ENCODE peak calls at places on chromosomes 1 and 21, in six cellular contexts. V is HCT116, W is tibial artery, R is upper lobe of left lung, A is transverse colon, F is AG10803. E is an unnamed sample.

GRCh38 chr21:31630062-31630711 is 29.3 kb upstream of the SOD1 start:
- DNase-seq in W (no peak), A (no peak), V (peak; percentile 75), R (no peak), F (peak; percentile 13), E (peak; percentile 66)

GRCh38 chr1:58841455-58841854 is 57.6 kb upstream of the JUN start:
- DNase-seq in R (no peak), A (peak; percentile 33), V (no peak), F (no peak), W (no peak), E (no peak)

GRCh38 chr1:16905856-16906702 is 10.3 kb downstream of the RNU1-2 start:
- DNase-seq in A (no peak), R (no peak), W (peak; percentile 64), F (peak; percentile 36), V (no peak), E (no peak)

GRCh38 chr21:42724226-42724920 is 71.0 kb downstream of the PDE9A start:
- DNase-seq in F (peak; percentile 83), R (no peak), W (no peak), V (peak; percentile 89), A (peak; percentile 84), E (no peak)

GRCh38 chr1:115185351-115185750 is 96.0 kb upstream of the TSPAN2 start:
- DNase-seq in A (no peak), R (no peak), V (no peak), W (peak; percentile 71), F (no peak), E (no peak)

GRCh38 chr1:109478806-109479205 is 4.9 kb upstream of the ATXN7L2 start:
- DNase-seq in W (no peak), F (no peak), A (peak; percentile 35), V (no peak), R (peak; percentile 62), E (no peak)

GRCh38 chr1:59543211-59543668 is 246.3 kb downstream of the FGGY start:
- DNase-seq in V (no peak), F (no peak), W (no peak), A (no peak), R (no peak), E (no peak)

GRCh38 chr21:42570841-42571387 is 57.3 kb downstream of the SLC37A1 start:
- DNase-seq in W (peak; percentile 60), A (peak; percentile 8), V (no peak), F (no peak), R (peak; percentile 73), E (peak; percentile 73)

GRCh38 chr21:33021150-33021549 is 4.6 kb upstream of the OLIG2 start:
- DNase-seq in R (no peak), W (no peak), A (no peak), F (no peak), V (no peak), E (no peak)

DNA sequence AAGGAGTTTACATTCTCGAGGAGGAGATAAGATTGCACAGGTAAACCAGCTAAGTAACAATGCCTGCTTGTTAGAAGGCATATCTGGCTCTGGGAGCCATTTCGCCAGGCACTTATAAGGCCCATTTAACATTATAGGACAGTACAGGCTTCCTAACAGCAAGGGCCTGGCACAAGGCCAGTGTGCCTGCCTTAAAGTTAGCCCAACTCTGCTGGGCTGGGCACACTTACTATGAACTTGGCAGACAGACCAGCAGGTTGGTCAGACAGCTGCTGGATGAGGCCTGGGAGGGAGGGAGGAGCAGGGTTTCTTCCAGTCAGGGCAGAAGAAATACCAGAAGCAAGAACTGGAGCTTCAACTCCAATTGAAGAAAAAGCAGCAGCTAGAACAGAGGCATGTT is 4.7 kb downstream of the CACHD1 start:
- DNase-seq in W (peak; percentile 68), R (no peak), A (peak; percentile 68), V (no peak), F (peak; percentile 30), E (peak; percentile 64)
- H3K4me3 ChIP-seq in W (no peak overlapping the region), R (no peak overlapping the region), A (no peak overlapping the region), V (no peak overlapping the region), F (no peak overlapping the region), E (no peak overlapping the region)

GRCh38 chr1:219099307-219099706 is 74.4 kb upstream of the LYPLAL1 start:
- DNase-seq in W (no peak), R (no peak), F (no peak), V (no peak), A (no peak), E (no peak)

GRCh38 chr1:219105893-219106292 is 67.8 kb upstream of the LYPLAL1 start:
- DNase-seq in R (no peak), W (no peak), A (no peak), F (no peak), V (no peak), E (no peak)

DNA sequence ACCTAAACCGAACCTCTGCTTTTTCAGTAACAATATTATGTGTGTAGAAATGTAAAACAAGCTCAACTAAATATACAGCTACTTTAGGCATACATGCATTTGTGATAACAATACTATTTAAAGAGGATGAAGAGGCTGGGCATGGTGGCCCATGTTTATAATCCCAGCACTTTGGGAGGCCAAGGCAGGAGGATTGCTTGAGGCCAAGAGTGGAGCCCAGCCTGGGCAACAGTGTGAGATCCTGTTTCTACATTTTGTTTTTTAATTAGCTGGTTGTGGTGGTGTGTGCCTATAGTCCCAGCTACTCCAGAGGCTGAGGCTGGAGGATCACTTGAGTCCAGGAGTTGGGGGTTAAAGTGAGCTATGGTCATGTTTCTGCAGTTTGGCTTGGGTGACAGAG is 73.6 kb upstream of the LYPLAL1 start:
- DNase-seq in R (no peak), A (no peak), V (no peak), W (no peak), F (no peak), E (no peak)
- H3K4me3 ChIP-seq in R (no peak overlapping the region), A (no peak overlapping the region), V (no peak overlapping the region), W (no peak overlapping the region), F (no peak overlapping the region), E (no peak overlapping the region)

GRCh38 chr1:49199564-49199963 is 422.9 kb upstream of the BEND5 start:
- DNase-seq in W (no peak), A (no peak), F (no peak), R (no peak), V (no peak), E (no peak)
- H3K4me3 ChIP-seq in W (no peak overlapping the region), A (no peak overlapping the region), F (no peak overlapping the region), R (no peak overlapping the region), V (no peak overlapping the region), E (no peak overlapping the region)

GRCh38 chr21:36706951-36707762 is 8.2 kb downstream of the SIM2 start:
- DNase-seq in V (no peak), F (no peak), W (peak; percentile 23), R (no peak), A (no peak), E (no peak)

GRCh38 chr21:36705679-36706481 is 7.0 kb downstream of the SIM2 start:
- DNase-seq in A (no peak), V (no peak), W (no peak), F (no peak), R (no peak), E (no peak)

GRCh38 chr21:36704958-36705678 is 6.2 kb downstream of the SIM2 start:
- DNase-seq in F (no peak), A (no peak), V (no peak), W (no peak), R (peak; percentile 56), E (no peak)

GRCh38 chr21:36707763-36708511 is 9.0 kb downstream of the SIM2 start:
- DNase-seq in A (no peak), V (no peak), R (peak; percentile 81), W (peak; percentile 60), F (no peak), E (no peak)

DNA sequence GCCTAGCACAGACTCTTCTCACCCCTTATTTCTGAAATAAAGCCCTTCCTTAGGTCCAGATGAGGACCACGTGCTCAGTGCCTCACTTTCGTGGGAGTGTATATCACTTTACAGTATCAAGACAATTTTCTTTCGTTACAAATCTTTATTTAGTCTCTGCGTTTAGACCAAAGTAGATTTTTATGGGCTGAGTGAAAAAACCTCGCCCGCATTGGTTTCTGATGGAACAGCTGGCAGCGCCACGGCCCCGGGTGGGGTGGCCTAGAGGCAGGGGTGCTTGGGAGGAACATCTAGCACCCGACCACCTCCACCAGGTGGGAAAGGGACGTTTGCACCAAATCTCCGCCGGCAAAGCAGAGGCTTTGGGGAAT is 7.6 kb downstream of the SIM2 start:
- DNase-seq in V (no peak), R (no peak), W (no peak), F (no peak), A (no peak), E (no peak)
- H3K4me3 ChIP-seq in V (no peak overlapping the region), R (no peak overlapping the region), W (no peak overlapping the region), F (no peak overlapping the region), A (no peak overlapping the region), E (no peak overlapping the region)